ENCODE peak calls at places on chromosomes 3 and 15, in four cellular contexts. J is aorta, P is body of pancreas, B is HuH-7.5. U is an unnamed sample.

GRCh38 chr15:44084728-44085127 is 110.3 kb downstream of the FRMD5 start:
- DNase-seq in J (no peak), P (no peak), B (no peak), U (no peak)

GRCh38 chr15:99788156-99788555 is 54.9 kb upstream of the LYSMD4 start:
- DNase-seq in J (no peak), P (no peak), B (no peak), U (no peak)

GRCh38 chr15:38882226-38882625 is 317.6 kb upstream of the RASGRP1 start:
- DNase-seq in J (no peak), P (no peak), B (no peak), U (no peak)

GRCh38 chr15:100264994-100265640 is 76.7 kb downstream of the ADAMTS17 start:
- DNase-seq in J (no peak), P (peak), B (no peak), U (no peak)

GRCh38 chr3:52387481-52387880 is 57.4 kb downstream of the SEMA3G start:
- DNase-seq in J (no peak), P (no peak), B (no peak), U (no peak)

GRCh38 chr3:141699907-141700306 is 38.2 kb upstream of the RNF7 start:
- DNase-seq in J (no peak), P (no peak), B (no peak), U (no peak)

GRCh38 chr3:110685630-110686029 is 386.0 kb upstream of the NECTIN3 start:
- DNase-seq in J (no peak), P (no peak), B (no peak), U (no peak)

GRCh38 chr3:48433472-48434118 is 3.7 kb upstream of the PLXNB1 start:
- DNase-seq in J (no peak), P (no peak), B (no peak), U (no peak)

GRCh38 chr15:40990789-40991188 is 37.5 kb downstream of the CHAC1 start:
- DNase-seq in J (no peak), P (no peak), B (no peak), U (no peak)

GRCh38 chr3:181009225-181009624 is 19.7 kb upstream of the DNAJC19 start:
- DNase-seq in J (no peak), P (no peak), B (no peak), U (no peak)

GRCh38 chr3:6262035-6262434 is 598.9 kb upstream of the GRM7 start:
- DNase-seq in J (no peak), P (peak), B (no peak), U (no peak)

GRCh38 chr15:48802867-48803266 is 8.0 kb downstream of the CEP152 start:
- DNase-seq in J (no peak), P (no peak), B (no peak), U (peak)